ENCODE peak calls at places on chromosomes 1 and 21, in eight cellular contexts. Q, E, Y, A, M, G, S and W are unnamed samples.

GRCh38 chr1:212228591-212229119 is 56.6 kb upstream of the PPP2R5A start:
- ATAC-seq in Q (no peak), E (no peak), Y (peak), A (no peak), M (peak), G (peak), S (no peak), W (no peak)

GRCh38 chr21:15688809-15689208 is 41.0 kb upstream of the USP25 start:
- ATAC-seq in Q (no peak), E (no peak), Y (no peak), A (no peak), M (no peak), G (no peak), S (no peak), W (no peak)

GRCh38 chr1:31084782-31085569 is 19.5 kb upstream of the PUM1 start:
- ATAC-seq in Q (no peak), E (no peak), Y (no peak), A (no peak), M (no peak), G (no peak), S (no peak), W (no peak)

GRCh38 chr1:234676103-234676594 is 66.2 kb upstream of the IRF2BP2 start:
- ATAC-seq in Q (peak), E (peak), Y (peak), A (peak), M (peak), G (peak), S (peak), W (peak)

GRCh38 chr1:107687846-107688753 is 276.9 kb downstream of the VAV3 start:
- ATAC-seq in Q (no peak), E (no peak), Y (peak), A (no peak), M (no peak), G (peak), S (no peak), W (no peak)

GRCh38 chr1:115706774-115707425 is 61.6 kb downstream of the CASQ2 start:
- ATAC-seq in Q (peak), E (peak), Y (no peak), A (peak), M (peak), G (peak), S (no peak), W (no peak)

GRCh38 chr21:43367296-43367695 is 59.6 kb downstream of the SIK1 start:
- ATAC-seq in Q (no peak), E (no peak), Y (no peak), A (no peak), M (no peak), G (no peak), S (no peak), W (no peak)

GRCh38 chr1:199778324-199778955 is 249.1 kb upstream of the NR5A2 start:
- ATAC-seq in Q (no peak), E (no peak), Y (no peak), A (no peak), M (no peak), G (no peak), S (no peak), W (no peak)

GRCh38 chr1:24762133-24762676 is 17.0 kb downstream of the CLIC4 start:
- ATAC-seq in Q (peak), E (peak), Y (no peak), A (peak), M (peak), G (no peak), S (peak), W (peak)

GRCh38 chr1:221166559-221167318 is 287.5 kb downstream of the HLX start:
- ATAC-seq in Q (peak), E (peak), Y (no peak), A (peak), M (peak), G (no peak), S (peak), W (peak)

GRCh38 chr1:24745711-24746582 is 700 bp downstream of the CLIC4 start:
- ATAC-seq in Q (peak), E (peak), Y (peak), A (peak), M (peak), G (no peak), S (no peak), W (no peak)

DNA sequence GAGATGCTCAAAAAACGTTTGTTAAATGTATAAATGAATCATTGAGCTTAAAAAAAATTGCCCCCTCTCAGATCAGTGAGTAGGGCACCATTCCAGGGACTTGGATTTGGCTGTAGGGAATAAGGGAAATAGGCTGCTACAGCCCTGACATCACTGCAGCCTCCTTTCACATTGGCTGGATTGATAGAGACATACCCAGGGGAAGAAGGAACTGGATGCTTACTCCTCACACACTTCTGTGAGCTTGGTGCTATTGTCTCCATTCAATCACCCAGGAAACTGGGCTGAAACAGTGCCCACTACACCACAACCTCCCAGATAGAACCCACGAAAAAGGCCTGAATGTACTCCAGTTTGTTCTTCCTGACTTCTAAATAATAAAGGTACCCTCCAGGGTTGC is 87.2 kb downstream of the TGFBR3 start:
- ATAC-seq in Q (peak), E (peak), Y (no peak), A (peak), M (no peak), G (no peak), S (no peak), W (no peak)
- H3K27ac ChIP-seq in Q (peak), E (peak), Y (peak), A (peak), M (no peak), G (no peak), S (no peak), W (peak)

GRCh38 chr1:168235937-168236336 is 10.1 kb downstream of the SFT2D2 start:
- ATAC-seq in Q (no peak), E (no peak), Y (no peak), A (no peak), M (no peak), G (peak), S (no peak), W (no peak)
- H3K27ac ChIP-seq in Q (no peak), E (no peak), Y (no peak), A (no peak), M (no peak), G (peak), S (no peak), W (peak)

DNA sequence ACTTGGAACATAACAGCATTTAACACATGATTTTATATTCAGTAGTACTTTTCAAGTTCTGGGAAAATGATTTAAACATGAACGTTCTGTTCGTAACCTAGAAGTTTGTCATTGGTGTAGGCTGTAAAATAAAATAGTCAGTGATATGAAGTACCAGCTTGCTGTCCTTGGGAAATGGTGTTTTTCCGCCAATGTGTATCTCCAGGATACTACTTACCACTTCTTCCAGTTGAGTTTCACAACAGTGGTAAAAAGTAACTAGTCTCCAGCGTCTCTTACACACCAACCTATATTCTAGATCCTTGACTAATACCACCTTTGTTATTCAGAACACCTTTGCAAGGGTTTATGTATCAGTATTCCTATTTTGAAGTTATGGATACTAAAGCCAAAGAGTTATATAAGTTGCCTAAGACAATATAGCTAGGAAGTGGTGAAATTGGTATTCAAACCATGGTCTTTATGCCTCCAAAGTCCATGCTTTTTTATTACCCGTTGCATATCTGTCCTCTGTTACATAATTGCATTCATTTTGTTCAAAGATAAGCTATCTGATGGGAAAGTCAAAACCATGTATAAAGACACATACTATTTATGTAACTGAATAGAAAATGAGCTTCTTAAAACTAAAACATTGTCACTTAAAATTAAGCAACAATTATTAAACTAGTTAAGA is 43.1 kb downstream of the HOOK1 start:
- ATAC-seq in Q (no peak), E (peak), Y (no peak), A (no peak), M (no peak), G (no peak), S (no peak), W (no peak)
- H3K27ac ChIP-seq in Q (no peak), E (no peak), Y (peak), A (no peak), M (no peak), G (peak), S (no peak), W (no peak)

DNA sequence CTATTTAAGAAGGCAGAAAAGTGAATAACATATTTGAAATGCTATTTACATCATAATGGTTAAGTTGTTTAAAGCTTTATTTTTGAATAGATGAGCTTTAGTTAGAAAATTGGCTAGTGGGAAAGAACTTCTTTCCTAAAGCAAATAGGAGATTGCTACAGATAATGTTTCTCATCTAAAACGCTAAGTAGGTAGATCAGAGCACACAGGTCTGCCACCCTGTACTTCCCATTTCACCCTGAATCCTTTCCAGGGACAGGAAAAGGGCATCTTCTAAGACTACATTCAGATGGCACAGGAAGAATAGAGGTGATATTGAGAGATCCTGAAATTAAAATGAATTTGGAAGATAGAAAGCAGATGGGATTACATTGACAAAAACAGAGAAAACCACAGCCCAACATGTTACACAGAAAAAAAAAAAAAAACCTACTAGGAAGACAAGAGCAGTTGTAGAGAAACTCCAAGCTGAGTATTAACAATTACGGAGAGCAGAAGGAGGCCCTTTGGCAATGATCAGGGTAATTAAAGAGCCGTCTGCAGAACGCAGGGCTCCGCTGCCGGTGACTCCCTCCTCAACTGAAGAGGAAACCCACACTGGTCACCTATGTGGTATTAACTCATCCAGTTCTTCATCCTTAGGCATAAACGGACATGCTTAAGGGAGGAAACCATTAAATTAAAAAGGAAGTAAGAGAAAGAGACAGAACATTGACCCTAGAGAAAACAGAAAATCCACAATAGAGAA is 53.6 kb upstream of the MAP10 start:
- ATAC-seq in Q (peak), E (no peak), Y (no peak), A (no peak), M (no peak), G (no peak), S (no peak), W (no peak)
- H3K27ac ChIP-seq in Q (no peak), E (no peak), Y (no peak), A (no peak), M (no peak), G (no peak), S (no peak), W (no peak)

GRCh38 chr1:26477446-26478152 is 5.4 kb downstream of the HMGN2 start:
- ATAC-seq in Q (no peak), E (no peak), Y (no peak), A (no peak), M (no peak), G (no peak), S (no peak), W (no peak)
- H3K27ac ChIP-seq in Q (no peak), E (no peak), Y (no peak), A (no peak), M (no peak), G (no peak), S (peak), W (no peak)

DNA sequence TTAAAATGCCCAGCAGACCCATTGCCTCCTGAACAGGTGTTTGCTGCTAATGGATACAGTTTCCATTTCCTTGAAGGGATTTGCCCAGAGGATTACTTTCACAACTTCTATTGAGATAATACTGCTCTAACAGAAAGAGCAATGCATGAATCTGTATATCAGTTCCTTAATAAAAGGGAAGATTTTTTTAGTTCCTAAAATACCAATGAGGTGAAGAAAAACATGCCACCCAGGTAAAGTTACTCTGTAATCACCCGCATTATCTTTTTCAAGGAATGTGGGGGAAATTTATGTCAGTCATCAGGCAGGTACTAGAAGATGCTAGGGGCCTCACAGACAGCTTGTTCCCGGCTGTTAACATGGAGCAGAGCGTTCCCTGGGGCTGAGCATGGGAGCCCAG is 41.1 kb downstream of the KCNJ15 start:
- ATAC-seq in Q (no peak), E (no peak), Y (no peak), A (no peak), M (no peak), G (no peak), S (no peak), W (no peak)
- H3K27ac ChIP-seq in Q (no peak), E (no peak), Y (no peak), A (peak), M (no peak), G (no peak), S (no peak), W (no peak)